ENCODE peak calls at places on chromosomes 4 and X, in six cellular contexts. X is HT1080; C is NCI-H345; T is BJ; K is ureter; P is stimulated activated CD4-positive, alpha-beta T cell treated with anti-CD3 and anti-CD28 coated beads, Interleukin-1b, Interleukin-23, amount 100 ng/mL, for 24 hours. E is an unnamed sample.

GRCh38 chr4:74886490-74886889 is 46.4 kb upstream of the PARM1 start:
- DNase-seq in T (peak), C (no peak), X (peak), P (no peak), K (peak), E (no peak)

GRCh38 chrX:69320116-69320515 is 154.9 kb upstream of the PJA1 start:
- DNase-seq in K (peak), C (no peak), P (no peak), T (no peak), X (no peak), E (peak)

GRCh38 chrX:155028192-155028591 is 1.5 kb downstream of the FUNDC2 start:
- DNase-seq in T (no peak), C (no peak), P (no peak), K (no peak), X (no peak), E (no peak)

GRCh38 chrX:13051529-13052172 is 7.2 kb upstream of the FAM9C start:
- DNase-seq in T (no peak), P (no peak), C (no peak), K (no peak), X (no peak), E (no peak)

GRCh38 chrX:41045960-41046567 is 39.2 kb upstream of the USP9X start:
- DNase-seq in C (no peak), X (no peak), T (no peak), P (no peak), K (no peak), E (no peak)

GRCh38 chrX:132146456-132146855 is 18.6 kb upstream of the FRMD7 start:
- DNase-seq in K (no peak), P (no peak), C (no peak), X (no peak), T (no peak), E (no peak)

GRCh38 chrX:11423362-11423818 is 130.2 kb downstream of the AMELX start:
- DNase-seq in T (no peak), K (no peak), X (peak), P (no peak), C (no peak), E (peak)

GRCh38 chr4:186096681-186097080 is 7.8 kb upstream of the FAM149A start:
- DNase-seq in K (no peak), T (no peak), X (no peak), C (no peak), P (no peak), E (no peak)

GRCh38 chr4:15506464-15506863 is 36.8 kb downstream of the CC2D2A start:
- DNase-seq in T (peak), K (no peak), X (peak), C (no peak), P (no peak), E (no peak)

GRCh38 chr4:148315049-148315448 is 127.2 kb downstream of the NR3C2 start:
- DNase-seq in X (peak), K (no peak), T (no peak), P (no peak), C (no peak), E (no peak)

GRCh38 chrX:80139564-80139963 is 125.0 kb downstream of the TBX22 start:
- DNase-seq in T (no peak), K (no peak), C (no peak), X (no peak), P (no peak), E (no peak)

GRCh38 chr4:6019316-6020263 is 1.4 kb upstream of the C4orf50 start:
- DNase-seq in C (peak), P (no peak), K (no peak), T (no peak), X (peak), E (peak)

GRCh38 chrX:137072396-137072795 is 38.6 kb upstream of the GPR101 start:
- DNase-seq in T (no peak), P (no peak), X (no peak), K (no peak), C (no peak), E (no peak)

GRCh38 chr4:142282870-142283431 is 563.1 kb downstream of the INPP4B start:
- DNase-seq in X (no peak), T (no peak), C (no peak), P (no peak), K (no peak), E (no peak)

GRCh38 chr4:7806080-7806630 is 133.5 kb downstream of the AFAP1 start:
- DNase-seq in C (no peak), P (no peak), K (peak), T (no peak), X (no peak), E (peak)

GRCh38 chr4:136823020-136823419 is 709.3 kb downstream of the PCDH18 start:
- DNase-seq in P (no peak), X (no peak), K (no peak), C (no peak), T (no peak), E (no peak)

GRCh38 chrX:107272431-107272921 is 66.1 kb downstream of the DNAAF6 start:
- DNase-seq in T (no peak), C (no peak), K (no peak), P (no peak), X (no peak), E (no peak)

GRCh38 chrX:115017455-115017854 is at the start of gene IL13RA2:
- DNase-seq in P (no peak), T (no peak), K (no peak), X (no peak), C (no peak), E (no peak)

GRCh38 chrX:106035064-106035463 is 3.5 kb downstream of the SERPINA7 start:
- DNase-seq in K (no peak), P (no peak), C (no peak), X (peak), T (no peak), E (no peak)

GRCh38 chr4:121154103-121154515 is 10.0 kb downstream of the TNIP3 start:
- DNase-seq in X (no peak), P (no peak), C (no peak), T (no peak), K (no peak), E (no peak)

GRCh38 chr4:153639556-153640475 is 44.3 kb upstream of the TLR2 start:
- DNase-seq in P (no peak), T (no peak), K (no peak), C (no peak), X (no peak), E (no peak)

GRCh38 chrX:135200297-135200696 is 29.1 kb upstream of the CT55 start:
- DNase-seq in X (no peak), K (no peak), C (no peak), T (no peak), P (no peak), E (no peak)

E was measured in lung.